ENCODE peak calls at places on chromosomes 5 and 9, in seven cellular contexts. O, Z, I, X, P, H and L are unnamed samples.

GRCh38 chr5:75512383-75513074 is 838 bp downstream of the POLK start:
- DNase-seq in O (peak), Z (no peak), I (no peak), X (no peak), P (no peak), H (no peak), L (no peak)

GRCh38 chr5:1760656-1761452 is 38.8 kb downstream of the MRPL36 start:
- DNase-seq in O (peak), Z (no peak), I (no peak), X (no peak), P (no peak), H (no peak), L (peak)

GRCh38 chr5:50766042-50766441 is 99.6 kb downstream of the PARP8 start:
- DNase-seq in O (no peak), Z (no peak), I (no peak), X (no peak), P (no peak), H (no peak), L (no peak)

GRCh38 chr5:173735171-173735570 is 118.7 kb upstream of the BOD1 start:
- DNase-seq in O (no peak), Z (no peak), I (no peak), X (no peak), P (no peak), H (no peak), L (no peak)

GRCh38 chr5:31270396-31270795 is 76.9 kb downstream of the CDH6 start:
- DNase-seq in O (no peak), Z (no peak), I (no peak), X (no peak), P (no peak), H (peak), L (no peak)

GRCh38 chr5:173733831-173734491 is 117.5 kb upstream of the BOD1 start:
- DNase-seq in O (no peak), Z (no peak), I (no peak), X (no peak), P (no peak), H (no peak), L (no peak)

GRCh38 chr9:35318741-35319140 is 156.9 kb downstream of the UNC13B start:
- DNase-seq in O (no peak), Z (no peak), I (no peak), X (no peak), P (no peak), H (no peak), L (no peak)

GRCh38 chr9:22203371-22204138 is 194.4 kb upstream of the CDKN2B start:
- DNase-seq in O (no peak), Z (no peak), I (no peak), X (no peak), P (no peak), H (no peak), L (no peak)

GRCh38 chr5:178786859-178787499 is 56.5 kb upstream of the ZNF354A start:
- DNase-seq in O (no peak), Z (no peak), I (peak), X (no peak), P (no peak), H (peak), L (peak)

GRCh38 chr9:1235650-1236401 is 185.7 kb downstream of the DMRT2 start:
- DNase-seq in O (no peak), Z (no peak), I (no peak), X (no peak), P (no peak), H (no peak), L (no peak)

GRCh38 chr5:1374030-1374679 is 29.3 kb upstream of the CLPTM1L start:
- DNase-seq in O (no peak), Z (no peak), I (no peak), X (no peak), P (no peak), H (no peak), L (no peak)

DNA sequence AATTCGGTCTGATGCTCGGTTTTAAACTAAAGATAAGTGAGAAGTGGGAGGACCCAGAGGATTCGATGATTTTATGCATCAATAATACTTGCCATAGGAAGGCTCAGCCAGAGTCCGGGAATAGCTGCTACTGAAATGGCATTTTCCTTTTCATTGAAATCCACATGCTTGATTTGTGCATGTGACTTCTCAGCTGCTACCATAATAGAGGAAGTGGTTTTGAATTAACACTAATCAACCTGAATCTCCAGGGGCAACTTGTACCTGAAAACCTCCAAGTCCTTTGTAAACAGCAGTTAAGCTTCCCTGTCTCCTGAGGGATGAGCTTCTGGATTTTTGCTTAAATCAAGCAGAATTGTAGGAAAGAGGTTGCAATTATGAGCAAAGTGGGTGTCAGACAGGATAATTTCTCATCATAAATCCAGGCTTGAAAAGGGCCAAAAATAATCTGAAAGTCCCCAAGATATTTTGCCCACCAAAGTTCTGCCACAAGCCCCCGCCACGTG is 124.9 kb downstream of the PPP2R2B start:
- DNase-seq in O (no peak), Z (no peak), I (no peak), X (no peak), P (no peak), H (no peak), L (no peak)
- TF ChIP-seq EP300 in O (no peak), Z (no peak), I (no peak), X (no peak), P (no peak), H (no peak), L (no peak)

GRCh38 chr9:89177401-89178161 is 1.0 kb downstream of the SHC3 start:
- DNase-seq in O (no peak), Z (no peak), I (no peak), X (no peak), P (peak), H (no peak), L (no peak)

GRCh38 chr9:89179535-89179919 is 909 bp upstream of the SHC3 start:
- DNase-seq in O (no peak), Z (no peak), I (no peak), X (no peak), P (no peak), H (no peak), L (no peak)

GRCh38 chr9:89178162-89179120 is at the start of gene SHC3:
- DNase-seq in O (no peak), Z (no peak), I (no peak), X (no peak), P (peak), H (no peak), L (no peak)

GRCh38 chr9:89182369-89182768 is 3.8 kb upstream of the SHC3 start:
- DNase-seq in O (no peak), Z (no peak), I (no peak), X (no peak), P (peak), H (no peak), L (no peak)

GRCh38 chr9:89179920-89180667 is 1.5 kb upstream of the SHC3 start:
- DNase-seq in O (peak), Z (peak), I (peak), X (peak), P (peak), H (peak), L (peak)
- TF ChIP-seq POLR2A in O (no peak), Z (peak), I (peak), X (peak), P (no peak), H (no peak), L (no peak)

GRCh38 chr9:84339951-84340350 is 607 bp downstream of the SLC28A3 start:
- DNase-seq in O (no peak), Z (no peak), I (no peak), X (no peak), P (no peak), H (no peak), L (no peak)
- TF ChIP-seq EP300 in O (no peak), Z (no peak), I (no peak), X (no peak), P (no peak), H (no peak), L (no peak)

DNA sequence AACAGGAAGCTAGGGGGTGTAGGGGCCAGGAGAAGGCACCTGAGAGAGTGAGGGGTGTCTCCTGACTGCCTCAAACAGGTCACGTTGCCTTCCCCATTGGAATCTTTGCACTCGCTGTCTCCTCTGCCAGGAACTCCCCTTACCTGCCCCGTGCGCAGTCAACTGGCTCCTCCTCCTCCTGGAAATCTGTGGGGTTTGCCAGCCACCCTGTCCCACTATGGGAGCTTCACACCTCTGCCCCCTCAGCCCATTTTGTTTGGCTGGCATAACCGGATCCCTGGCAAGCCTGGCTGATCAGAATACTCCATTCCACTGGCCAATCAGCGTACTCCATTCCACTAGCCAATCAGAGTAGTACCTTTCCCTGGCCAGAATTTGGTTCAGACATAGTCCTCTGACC is 10.4 kb upstream of the SLC34A1 start:
- DNase-seq in O (no peak), Z (no peak), I (no peak), X (no peak), P (no peak), H (no peak), L (no peak)
- TF ChIP-seq POLR2A in O (no peak), Z (no peak), I (no peak), X (no peak), P (no peak), H (no peak), L (no peak)

GRCh38 chr9:120846251-120846869 is 3.6 kb upstream of the PSMD5 start:
- DNase-seq in O (no peak), Z (no peak), I (no peak), X (no peak), P (no peak), H (no peak), L (no peak)

GRCh38 chr9:120845255-120845654 is 2.5 kb upstream of the PSMD5 start:
- DNase-seq in O (no peak), Z (no peak), I (no peak), X (no peak), P (no peak), H (no peak), L (no peak)

GRCh38 chr9:120839146-120839545 is 3.6 kb downstream of the PSMD5 start:
- DNase-seq in O (no peak), Z (no peak), I (no peak), X (no peak), P (no peak), H (no peak), L (no peak)

GRCh38 chr9:120841930-120842684 is 615 bp downstream of the PSMD5 start:
- DNase-seq in O (no peak), Z (no peak), I (peak), X (no peak), P (no peak), H (no peak), L (no peak)

DNA sequence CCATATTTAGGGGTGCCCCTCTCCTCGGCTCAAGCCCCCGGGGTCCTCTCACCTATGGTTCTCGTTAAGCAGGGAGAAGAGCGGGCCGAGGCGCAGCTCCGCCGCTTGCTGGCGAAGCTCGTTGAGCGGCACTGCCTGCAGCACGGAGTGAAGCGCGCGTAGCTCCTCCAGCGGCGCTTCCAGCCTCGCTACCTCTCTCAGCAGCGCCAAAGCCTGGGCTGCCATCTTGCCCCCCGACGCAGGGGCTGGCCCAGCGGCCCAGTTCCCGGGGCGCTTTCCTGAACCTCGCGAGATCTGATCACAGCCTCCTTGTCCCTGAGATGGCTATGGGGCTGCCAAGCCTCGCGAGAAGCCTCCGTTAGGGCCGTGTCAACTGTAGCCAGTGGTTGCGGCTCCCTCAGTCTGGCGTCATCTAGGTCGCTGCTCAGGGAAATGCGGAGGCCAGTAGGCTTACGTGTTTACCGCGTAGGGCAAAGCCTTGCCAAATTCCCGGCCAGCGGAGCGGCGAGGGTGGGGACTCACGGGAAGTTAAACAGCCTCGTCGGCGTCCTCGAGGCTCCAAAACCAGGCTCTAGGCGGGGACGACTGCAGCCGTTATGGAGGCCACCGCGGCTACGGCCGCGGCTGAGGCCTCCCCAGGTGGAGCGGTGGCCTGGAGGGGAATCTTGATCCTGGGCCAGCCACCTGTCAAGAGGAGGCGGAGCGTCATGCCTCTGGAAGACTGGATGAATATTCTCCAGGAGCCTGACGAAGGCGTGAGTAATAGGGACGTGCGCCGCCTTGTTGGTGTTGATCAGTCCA is at the start of gene PSMD5:
- DNase-seq in O (peak), Z (peak), I (peak), X (peak), P (peak), H (peak), L (peak)
- TF ChIP-seq EP300 in O (peak), Z (peak), I (no peak), X (no peak), P (peak), H (peak), L (peak)

GRCh38 chr9:99106044-99106375 is 1.1 kb downstream of the TGFBR1 start:
- DNase-seq in O (no peak), Z (no peak), I (no peak), X (no peak), P (no peak), H (no peak), L (no peak)

GRCh38 chr9:99103909-99104458 is 929 bp upstream of the TGFBR1 start:
- DNase-seq in O (peak), Z (peak), I (no peak), X (no peak), P (no peak), H (no peak), L (no peak)

GRCh38 chr9:99104459-99105151 is at the start of gene TGFBR1:
- DNase-seq in O (peak), Z (peak), I (peak), X (peak), P (peak), H (peak), L (peak)

GRCh38 chr9:99103505-99103904 is 1.4 kb upstream of the TGFBR1 start:
- DNase-seq in O (no peak), Z (no peak), I (no peak), X (no peak), P (no peak), H (no peak), L (no peak)

DNA sequence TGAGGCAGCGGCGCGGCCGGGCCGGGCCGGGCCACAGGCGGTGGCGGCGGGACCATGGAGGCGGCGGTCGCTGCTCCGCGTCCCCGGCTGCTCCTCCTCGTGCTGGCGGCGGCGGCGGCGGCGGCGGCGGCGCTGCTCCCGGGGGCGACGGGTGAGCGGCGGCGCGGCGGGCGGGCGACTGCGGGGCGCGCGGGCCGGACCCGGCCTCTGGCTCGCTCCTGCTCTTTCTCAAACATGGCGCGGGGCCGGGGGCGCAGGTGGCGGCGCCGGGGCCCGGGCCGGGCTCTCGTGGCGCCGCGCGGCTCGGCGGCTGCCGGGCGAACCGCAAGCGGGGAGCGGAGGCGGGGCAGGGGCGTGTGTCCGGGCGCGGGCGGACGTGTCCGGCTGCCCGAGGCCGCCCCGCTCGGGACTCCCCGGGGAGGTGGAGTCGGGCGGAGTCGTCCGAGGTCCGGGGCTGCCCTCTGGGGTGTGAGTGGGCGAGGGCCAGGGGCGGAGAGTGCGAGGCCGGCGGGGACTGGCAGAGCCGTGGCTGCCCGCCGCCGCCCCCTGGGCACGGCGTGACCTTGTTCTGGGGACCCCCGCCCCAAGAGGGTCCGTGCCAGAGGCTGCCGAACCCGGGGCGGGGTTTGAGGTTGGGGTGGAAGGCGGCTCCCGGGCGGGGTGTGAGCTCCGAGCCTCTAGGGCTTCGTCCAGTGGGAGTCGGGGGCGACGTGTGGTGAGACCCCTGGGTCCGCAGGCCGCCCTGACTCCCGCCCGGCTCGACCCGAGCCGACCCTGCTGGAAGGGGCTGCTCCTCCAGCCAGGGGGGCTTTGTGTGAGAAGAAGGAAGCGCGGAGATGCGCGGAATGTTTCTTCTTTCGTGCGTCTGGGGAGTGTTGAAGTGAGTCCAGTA is 485 bp downstream of the TGFBR1 start:
- DNase-seq in O (peak), Z (peak), I (peak), X (no peak), P (peak), H (peak), L (peak)
- TF ChIP-seq POLR2A in O (no peak), Z (no peak), I (peak), X (no peak), P (peak), H (peak), L (no peak)